ENCODE peak calls at places on chromosomes 6 and 20, in ten cellular contexts. J is AG10803, N is left lung, I is HCT116, E is tibial artery, X is left ventricle myocardium inferior, D is upper lobe of right lung, L is GM23338, M is GM12864, O is astrocyte of the spinal cord. W is an unnamed sample.

GRCh38 chr6:43977404-43978111 is 149.7 kb downstream of the MRPL14 start:
- DNase-seq in J (no peak), N (no peak), I (no peak), E (no peak), X (no peak), D (no peak), L (no peak), M (peak), O (no peak), W (peak)

GRCh38 chr6:34115396-34116314 is 30.2 kb downstream of the GRM4 start:
- DNase-seq in J (no peak), N (no peak), I (no peak), E (no peak), X (no peak), D (no peak), L (peak), M (no peak), O (peak), W (peak)

GRCh38 chr20:33539129-33539528 is 49.2 kb downstream of the CBFA2T2 start:
- DNase-seq in J (no peak), N (no peak), I (no peak), E (no peak), X (no peak), D (no peak), L (no peak), M (no peak), O (no peak), W (no peak)

GRCh38 chr20:62197801-62198200 is 15.0 kb downstream of the MTG2 start:
- DNase-seq in J (no peak), N (no peak), I (no peak), E (no peak), X (no peak), D (no peak), L (no peak), M (no peak), O (no peak), W (no peak)

GRCh38 chr6:146582857-146583256 is 15.9 kb upstream of the ADGB start:
- DNase-seq in J (peak), N (peak), I (no peak), E (peak), X (peak), D (no peak), L (no peak), M (no peak), O (no peak), W (no peak)

GRCh38 chr6:109939654-109940053 is 38.5 kb upstream of the GPR6 start:
- DNase-seq in J (no peak), N (no peak), I (no peak), E (no peak), X (no peak), D (no peak), L (no peak), M (no peak), O (no peak), W (no peak)

GRCh38 chr6:108714774-108715414 is 133.3 kb upstream of the ARMC2 start:
- DNase-seq in J (peak), N (no peak), I (no peak), E (no peak), X (no peak), D (no peak), L (no peak), M (no peak), O (no peak), W (no peak)

GRCh38 chr20:37627060-37627766 is 66.6 kb upstream of the CTNNBL1 start:
- DNase-seq in J (peak), N (peak), I (peak), E (no peak), X (peak), D (no peak), L (peak), M (no peak), O (peak), W (peak)

GRCh38 chr6:104795363-104795762 is 64.4 kb downstream of the HACE1 start:
- DNase-seq in J (no peak), N (no peak), I (no peak), E (no peak), X (no peak), D (no peak), L (no peak), M (no peak), O (no peak), W (no peak)

GRCh38 chr20:42646250-42646649 is 543.5 kb downstream of the PTPRT start:
- DNase-seq in J (no peak), N (no peak), I (no peak), E (no peak), X (no peak), D (no peak), L (no peak), M (no peak), O (no peak), W (no peak)

GRCh38 chr6:39466664-39467063 is 144.2 kb upstream of the KCNK16 start:
- DNase-seq in J (no peak), N (no peak), I (no peak), E (no peak), X (no peak), D (no peak), L (no peak), M (no peak), O (no peak), W (no peak)

GRCh38 chr20:63377256-63378114 is 16.3 kb upstream of the CHRNA4 start:
- DNase-seq in J (no peak), N (no peak), I (no peak), E (no peak), X (no peak), D (no peak), L (peak), M (no peak), O (no peak), W (no peak)

GRCh38 chr6:164114656-164115055 is 700.1 kb downstream of the QKI start:
- DNase-seq in J (no peak), N (no peak), I (no peak), E (no peak), X (no peak), D (no peak), L (no peak), M (no peak), O (no peak), W (no peak)

GRCh38 chr20:3804781-3805180 is 8.7 kb downstream of the CDC25B start:
- DNase-seq in J (no peak), N (no peak), I (no peak), E (no peak), X (no peak), D (no peak), L (no peak), M (no peak), O (no peak), W (no peak)

GRCh38 chr20:3805594-3806264 is 9.6 kb downstream of the CDC25B start:
- DNase-seq in J (peak), N (peak), I (no peak), E (no peak), X (no peak), D (no peak), L (no peak), M (no peak), O (peak), W (no peak)

GRCh38 chr20:3808544-3808943 is 11.8 kb upstream of the AP5S1 start:
- DNase-seq in J (no peak), N (no peak), I (no peak), E (no peak), X (no peak), D (no peak), L (no peak), M (no peak), O (no peak), W (no peak)

GRCh38 chr20:3811421-3812258 is 8.7 kb upstream of the AP5S1 start:
- DNase-seq in J (peak), N (peak), I (peak), E (peak), X (peak), D (peak), L (no peak), M (no peak), O (peak), W (no peak)

DNA sequence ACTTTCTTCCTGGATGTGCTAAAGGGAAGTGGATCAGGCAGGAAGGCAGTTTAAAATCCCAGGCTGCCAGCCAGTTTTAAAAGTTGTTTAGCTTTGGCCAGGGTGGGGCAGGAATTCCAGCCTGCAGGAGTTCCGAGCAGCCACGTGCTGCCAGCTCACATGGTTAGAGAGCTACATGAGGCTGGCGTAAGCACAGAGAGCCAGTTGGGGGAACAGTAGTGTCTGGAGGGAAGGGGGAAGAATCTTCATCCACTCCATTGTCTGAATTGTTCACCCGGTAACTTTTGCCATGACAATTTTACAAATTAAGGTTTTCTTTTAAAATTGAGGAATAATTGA is 12.0 kb downstream of the CDC25B start:
- DNase-seq in J (peak), N (peak), I (peak), E (peak), X (peak), D (peak), L (peak), M (no peak), O (peak), W (no peak)
- H3K4me3 ChIP-seq in J (no peak), N (no peak), I (peak), E (peak), X (peak), D (peak), L (no peak), M (no peak), O (no peak), W (no peak)

GRCh38 chr6:137472738-137473137 is 21.5 kb downstream of the OLIG3 start:
- DNase-seq in J (no peak), N (no peak), I (no peak), E (no peak), X (no peak), D (no peak), L (no peak), M (no peak), O (no peak), W (no peak)
- TF ChIP-seq CTCF in J (no peak), N (no peak), I (no peak), E (no peak), X (no peak), D (no peak), L (no peak), M (no peak), O (no peak), W (no peak)

GRCh38 chr6:170291271-170292110 is 613 bp upstream of the DLL1 start:
- DNase-seq in J (peak), N (no peak), I (no peak), E (peak), X (peak), D (peak), L (peak), M (no peak), O (no peak), W (peak)
- H3K4me3 ChIP-seq in J (peak), N (peak), I (peak), E (peak), X (peak), D (peak), L (peak), M (peak), O (peak), W (peak)

GRCh38 chr6:7899889-7900213 is 10.7 kb downstream of the TXNDC5 start:
- DNase-seq in J (no peak), N (no peak), I (no peak), E (no peak), X (no peak), D (no peak), L (no peak), M (no peak), O (no peak), W (no peak)

GRCh38 chr6:7900621-7901020 is 10.0 kb downstream of the TXNDC5 start:
- DNase-seq in J (no peak), N (no peak), I (no peak), E (no peak), X (no peak), D (no peak), L (no peak), M (no peak), O (no peak), W (peak)

GRCh38 chr6:7901056-7901455 is 9.5 kb downstream of the TXNDC5 start:
- DNase-seq in J (no peak), N (no peak), I (no peak), E (no peak), X (no peak), D (no peak), L (no peak), M (no peak), O (no peak), W (no peak)

GRCh38 chr6:7897461-7898192 is 13.0 kb downstream of the TXNDC5 start:
- DNase-seq in J (no peak), N (no peak), I (no peak), E (no peak), X (no peak), D (no peak), L (no peak), M (peak), O (no peak), W (peak)

GRCh38 chr6:7899046-7899888 is 11.3 kb downstream of the TXNDC5 start:
- DNase-seq in J (no peak), N (no peak), I (no peak), E (no peak), X (no peak), D (no peak), L (peak), M (no peak), O (no peak), W (peak)
- TF ChIP-seq CTCF in J (no peak), N (no peak), I (peak), E (no peak), X (peak), D (peak), L (no peak), M (peak), O (no peak), W (peak)

GRCh38 chr20:32018269-32019155 is 8.3 kb downstream of the CCM2L start:
- DNase-seq in J (no peak), N (peak), I (peak), E (no peak), X (peak), D (peak), L (peak), M (no peak), O (no peak), W (no peak)

GRCh38 chr20:32017711-32018251 is 7.5 kb downstream of the CCM2L start:
- DNase-seq in J (no peak), N (no peak), I (peak), E (no peak), X (no peak), D (peak), L (peak), M (no peak), O (no peak), W (peak)

GRCh38 chr20:32019156-32019510 is 8.9 kb downstream of the CCM2L start:
- DNase-seq in J (no peak), N (no peak), I (no peak), E (no peak), X (no peak), D (no peak), L (peak), M (no peak), O (no peak), W (no peak)

GRCh38 chr20:32021091-32021490 is 10.9 kb downstream of the CCM2L start:
- DNase-seq in J (peak), N (no peak), I (no peak), E (no peak), X (no peak), D (no peak), L (no peak), M (no peak), O (no peak), W (no peak)

DNA sequence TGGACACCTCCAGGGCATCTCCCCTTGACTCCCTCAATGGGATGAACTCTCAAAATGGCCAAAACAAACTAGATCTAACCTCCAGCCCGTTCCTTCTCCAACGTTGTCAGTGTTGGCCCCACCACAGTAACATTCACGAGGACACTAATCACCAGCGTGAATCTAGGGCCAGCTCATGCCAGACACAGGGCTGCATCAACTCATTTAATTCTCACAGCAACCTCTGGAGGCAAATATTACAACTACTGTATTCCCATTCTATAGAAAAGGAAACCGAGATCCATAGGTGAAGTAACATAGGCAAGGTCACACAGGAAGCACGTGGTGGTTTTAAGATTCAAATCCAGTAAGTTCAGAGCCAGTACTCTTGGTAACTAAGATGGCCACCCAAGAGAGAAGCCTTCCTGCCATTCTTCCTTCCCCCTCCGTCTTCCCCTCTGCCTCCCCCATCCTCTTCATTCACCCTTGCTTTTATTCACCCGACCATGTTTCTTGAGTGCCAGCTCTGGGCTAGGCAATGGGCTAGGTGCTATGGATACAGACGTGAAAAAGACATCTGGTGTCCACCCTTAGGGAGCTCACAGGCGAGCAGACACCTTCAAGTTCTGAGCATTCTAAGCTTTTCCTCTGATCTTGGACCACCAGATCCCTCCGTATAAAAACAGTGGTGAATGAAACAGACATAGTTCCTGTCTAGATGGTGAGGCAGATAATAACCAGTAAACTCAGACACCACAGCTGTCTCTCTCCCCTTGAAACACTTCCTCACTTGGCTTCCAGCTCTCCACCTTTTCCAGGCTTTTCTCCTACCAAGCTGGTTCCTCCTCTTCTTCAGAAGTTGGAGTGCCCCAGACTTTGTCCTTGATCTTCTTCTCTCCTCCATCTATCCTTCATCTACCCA is 9.6 kb downstream of the CCM2L start:
- DNase-seq in J (no peak), N (no peak), I (no peak), E (no peak), X (no peak), D (no peak), L (no peak), M (no peak), O (no peak), W (no peak)
- H3K4me3 ChIP-seq in J (no peak), N (no peak), I (peak), E (peak), X (peak), D (peak), L (peak), M (no peak), O (no peak), W (no peak)

DNA sequence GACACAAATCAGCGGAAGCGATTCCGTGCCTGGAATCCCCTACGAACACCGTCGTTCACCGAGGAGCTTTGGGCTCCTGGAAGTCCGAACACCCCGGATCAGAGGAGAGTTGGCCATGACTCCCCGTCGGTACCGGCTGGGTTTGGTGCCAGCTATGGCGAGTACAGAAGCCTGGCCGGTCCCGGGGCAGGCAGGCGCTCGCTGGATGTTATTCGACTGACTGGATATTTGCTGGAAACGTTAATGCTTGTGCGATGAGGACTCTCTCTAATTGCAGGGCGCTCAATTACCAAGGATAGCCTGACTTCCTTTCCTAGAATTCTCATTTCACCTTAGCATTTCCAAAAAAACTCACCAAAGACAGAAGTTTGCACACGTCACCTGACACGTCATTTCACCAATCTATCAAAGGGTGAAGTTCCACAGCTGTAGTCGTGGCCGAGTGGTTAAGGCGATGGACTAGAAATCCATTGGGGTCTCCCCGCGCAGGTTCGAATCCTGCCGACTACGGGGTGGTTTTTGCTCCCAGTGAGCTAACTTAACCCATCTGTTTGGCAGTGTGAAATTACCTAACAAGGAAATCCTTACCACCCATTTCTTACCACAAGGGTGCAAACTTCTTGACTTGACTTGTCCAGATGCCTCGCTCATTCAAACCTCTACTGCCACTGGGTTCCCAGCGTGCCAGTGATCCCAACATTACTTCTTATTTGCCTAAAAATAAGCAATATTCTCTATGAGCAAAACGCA is 22.7 kb upstream of the ZNF184 start:
- DNase-seq in J (peak), N (peak), I (peak), E (peak), X (peak), D (no peak), L (peak), M (peak), O (peak), W (peak)
- TF ChIP-seq CTCF in J (peak), N (no peak), I (no peak), E (no peak), X (no peak), D (no peak), L (peak), M (peak), O (no peak), W (no peak)

DNA sequence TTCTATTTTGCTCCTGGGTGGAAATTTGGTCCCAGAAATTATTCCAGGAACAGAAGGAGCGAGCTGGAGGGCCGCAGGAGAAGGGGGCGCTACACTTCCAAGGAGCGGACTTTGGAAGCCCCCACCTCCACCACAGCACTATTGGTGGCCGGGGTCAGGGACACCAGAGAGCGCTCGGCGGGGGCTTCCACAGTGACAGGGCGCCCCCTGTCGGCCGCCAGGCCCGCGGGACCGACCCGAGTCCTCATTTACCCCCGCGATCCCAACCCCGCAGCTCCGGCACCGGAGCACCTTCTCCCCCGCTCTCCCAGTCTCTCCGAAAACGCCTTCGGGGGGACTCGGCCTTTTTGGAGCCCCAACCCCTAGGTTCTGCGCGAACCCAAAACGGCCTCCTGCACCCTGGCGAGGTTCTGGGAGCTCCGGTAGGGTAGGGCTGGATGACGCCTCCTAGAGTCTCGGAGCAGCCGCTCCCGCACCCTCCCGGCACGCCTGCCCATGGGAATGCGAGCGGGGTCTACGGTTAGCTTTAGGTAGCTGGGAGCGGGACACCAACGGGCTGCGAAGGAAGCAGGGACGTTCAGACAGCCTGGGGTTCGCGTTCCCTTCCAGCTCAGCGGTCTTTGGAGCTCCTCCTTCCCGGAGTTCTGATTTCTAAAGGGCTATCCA is 2.4 kb upstream of the FOXA2 start:
- DNase-seq in J (no peak), N (no peak), I (no peak), E (no peak), X (no peak), D (peak), L (peak), M (no peak), O (no peak), W (peak)
- H3K4me3 ChIP-seq in J (no peak), N (peak), I (peak), E (no peak), X (no peak), D (peak), L (peak), M (no peak), O (no peak), W (no peak)

GRCh38 chr20:31517373-31517772 is 3.1 kb downstream of the HM13 start:
- DNase-seq in J (peak), N (peak), I (peak), E (peak), X (peak), D (no peak), L (peak), M (no peak), O (peak), W (no peak)
- TF ChIP-seq CTCF in J (peak), N (no peak), I (peak), E (no peak), X (no peak), D (peak), L (peak), M (no peak), O (peak), W (no peak)

GRCh38 chr20:21569586-21569985 is 55.7 kb upstream of the NKX2-2 start:
- DNase-seq in J (no peak), N (no peak), I (no peak), E (no peak), X (no peak), D (no peak), L (no peak), M (no peak), O (no peak), W (no peak)
- H3K4me3 ChIP-seq in J (no peak), N (no peak), I (no peak), E (no peak), X (no peak), D (no peak), L (no peak), M (no peak), O (no peak), W (no peak)

W was measured in GM12865.